ENCODE peak calls at places on chromosomes 16 and 17, in six cellular contexts. X is left ventricle myocardium inferior; F is body of pancreas; K is thyroid gland; G is AG04450; R is CD4-positive, alpha-beta memory T cell. Z is an unnamed sample. For H3K9me3, the result is how much of the 10 kb centered on the place peaks cover.

GRCh38 chr16:65119905-65120341 is 1.9 kb downstream of the CDH11 start:
- DNase-seq in F (no peak), K (no peak), R (no peak), X (no peak), G (no peak), Z (no peak)

GRCh38 chr16:69476920-69477418 is 52.5 kb downstream of the CYB5B start:
- DNase-seq in G (peak), F (no peak), X (no peak), R (no peak), K (no peak), Z (no peak)

GRCh38 chr16:61042736-61043135 is 993.5 kb downstream of the CDH8 start:
- DNase-seq in K (no peak), R (no peak), G (no peak), F (no peak), X (no peak), Z (no peak)

GRCh38 chr16:19859603-19860002 is 25.0 kb downstream of the GPRC5B start:
- DNase-seq in F (no peak), K (no peak), G (no peak), X (no peak), R (no peak), Z (no peak)

GRCh38 chr17:11094377-11094776 is 146.6 kb upstream of the SHISA6 start:
- DNase-seq in R (no peak), F (no peak), G (no peak), X (no peak), K (no peak), Z (no peak)

GRCh38 chr16:83898463-83899271 is at the start of gene MLYCD:
- DNase-seq in K (peak), R (peak), F (peak), X (peak), G (no peak), Z (peak)

GRCh38 chr16:27430923-27431484 is 29.0 kb downstream of the IL21R start:
- DNase-seq in R (no peak), X (no peak), G (no peak), K (no peak), F (no peak), Z (no peak)

GRCh38 chr16:56956756-56957155 is 5.0 kb upstream of the CETP start:
- DNase-seq in R (no peak), G (no peak), F (no peak), X (no peak), K (no peak), Z (no peak)

GRCh38 chr17:17235212-17236174 is 1.5 kb downstream of the FLCN start:
- DNase-seq in R (no peak), F (peak), G (no peak), K (peak), X (no peak), Z (no peak)

GRCh38 chr16:62253926-62254325 is 217.7 kb upstream of the CDH8 start:
- DNase-seq in R (no peak), G (no peak), K (no peak), F (no peak), X (no peak), Z (no peak)

GRCh38 chr16:49700928-49701685 is 154.8 kb downstream of the ZNF423 start:
- DNase-seq in X (no peak), G (no peak), R (no peak), F (no peak), K (no peak), Z (no peak)

GRCh38 chr17:70130274-70130673 is 39.1 kb upstream of the KCNJ2 start:
- DNase-seq in X (no peak), K (no peak), F (no peak), R (no peak), G (no peak), Z (no peak)
- H3K9me3 ChIP-seq in X (under half), K (under half), F (under half), R (under half), G (under half), Z (under half)

GRCh38 chr16:72424776-72425175 is 252.8 kb upstream of the PMFBP1 start:
- DNase-seq in R (no peak), G (no peak), F (no peak), K (no peak), X (no peak), Z (no peak)

GRCh38 chr16:72422308-72422897 is 250.4 kb upstream of the PMFBP1 start:
- DNase-seq in K (no peak), R (no peak), X (no peak), F (no peak), G (no peak), Z (no peak)

GRCh38 chr16:72415379-72415778 is 243.4 kb upstream of the PMFBP1 start:
- DNase-seq in K (no peak), F (no peak), G (no peak), X (no peak), R (no peak), Z (no peak)

GRCh38 chr16:72419638-72420037 is 247.7 kb upstream of the PMFBP1 start:
- DNase-seq in R (no peak), F (no peak), K (no peak), G (no peak), X (no peak), Z (no peak)
- H3K9me3 ChIP-seq in R (under half), F (under half), K (under half), G (under half), X (half or more), Z (under half)

GRCh38 chr16:35730251-35730650 is 2270.8 kb downstream of the TP53TG3F start:
- DNase-seq in X (no peak), R (no peak), G (no peak), F (no peak), K (no peak), Z (no peak)
- H3K9me3 ChIP-seq in X (under half), R (under half), G (half or more), F (under half), K (under half), Z (under half)

GRCh38 chr16:10447289-10447688 is 61.4 kb downstream of the ATF7IP2 start:
- DNase-seq in X (no peak), R (no peak), G (no peak), K (no peak), F (no peak), Z (no peak)
- H3K9me3 ChIP-seq in X (half or more), R (under half), G (under half), K (under half), F (under half), Z (under half)

DNA sequence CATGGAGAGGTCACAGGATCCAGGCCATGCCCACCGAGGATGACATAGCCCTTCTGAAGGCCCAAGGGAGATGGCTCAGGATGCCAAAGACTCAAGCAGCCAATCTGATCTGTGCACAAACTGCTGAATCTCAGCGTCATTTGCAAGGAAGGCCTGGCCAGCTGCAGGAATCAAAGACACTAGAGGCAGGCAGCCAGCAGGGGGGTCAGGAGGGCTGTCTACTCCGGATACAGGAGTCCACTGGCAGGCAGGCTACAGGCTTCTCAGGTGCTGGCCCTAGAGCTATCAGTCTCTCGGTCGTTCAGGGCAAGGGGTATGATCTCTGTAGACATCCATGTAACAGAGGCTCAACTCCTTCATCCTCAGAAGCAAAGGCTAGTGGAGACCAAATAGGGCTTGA is 1735.3 kb downstream of the TP53TG3F start:
- DNase-seq in R (no peak), F (no peak), K (no peak), X (no peak), G (no peak), Z (no peak)
- H3K9me3 ChIP-seq in R (under half), F (under half), K (under half), X (under half), G (half or more), Z (under half)

GRCh38 chr16:75175074-75175473 is 26.8 kb downstream of the ZFP1 start:
- DNase-seq in K (no peak), R (no peak), F (no peak), X (no peak), G (no peak), Z (no peak)
- H3K9me3 ChIP-seq in K (under half), R (under half), F (under half), X (half or more), G (under half), Z (under half)

Z was measured in T-helper 17 cell.